ENCODE peak calls at places on chromosomes 16 and 17, in nine cellular contexts. L is amniotic stem cell; M is CD4-positive, CD25-positive, alpha-beta regulatory T cell; H is NCI-H345; C is head of caudate nucleus; Y is Calu3; X is GM04504; S is AG04450; T is posterior cingulate gyrus. W is an unnamed sample.

GRCh38 chr17:954431-955164 is 25.0 kb downstream of the NXN start:
- DNase-seq in L (no peak), M (no peak), H (no peak), C (no peak), Y (no peak), X (no peak), S (peak; percentile 82), T (peak; percentile 45), W (peak; percentile 66)

GRCh38 chr17:19800571-19800970 is 52.5 kb upstream of the ALDH3A1 start:
- DNase-seq in L (no peak), M (peak; percentile 2), H (no peak), C (no peak), Y (no peak), X (no peak), S (no peak), T (no peak), W (no peak)

GRCh38 chr16:8986111-8986510 is 22.4 kb upstream of the USP7 start:
- DNase-seq in L (no peak), M (no peak), H (no peak), C (no peak), Y (no peak), X (no peak), S (no peak), T (peak; percentile 66), W (no peak)

GRCh38 chr16:79283578-79283977 is 317.0 kb downstream of the MAF start:
- DNase-seq in L (no peak), M (peak; percentile 63), H (no peak), C (no peak), Y (no peak), X (no peak), S (no peak), T (no peak), W (no peak)

GRCh38 chr17:37527249-37527851 is 37.7 kb downstream of the DUSP14 start:
- DNase-seq in L (no peak), M (peak; percentile 50), H (peak; percentile 29), C (no peak), Y (peak; percentile 74), X (peak; percentile 24), S (peak; percentile 26), T (no peak), W (no peak)

GRCh38 chr16:89924298-89924924 is 1.3 kb downstream of the TUBB3 start:
- DNase-seq in L (no peak), M (peak; percentile 45), H (peak; percentile 38), C (peak; percentile 59), Y (peak; percentile 43), X (no peak), S (no peak), T (no peak), W (no peak)

GRCh38 chr17:31452561-31453110 is 61.2 kb downstream of the RAB11FIP4 start:
- DNase-seq in L (no peak), M (no peak), H (no peak), C (no peak), Y (no peak), X (no peak), S (no peak), T (peak; percentile 82), W (no peak)

GRCh38 chr17:31224366-31224765 is 72.7 kb downstream of the OMG start:
- DNase-seq in L (no peak), M (no peak), H (no peak), C (no peak), Y (no peak), X (no peak), S (no peak), T (no peak), W (no peak)

GRCh38 chr17:40490289-40490853 is 11.1 kb downstream of the TNS4 start:
- DNase-seq in L (no peak), M (no peak), H (peak; percentile 83), C (peak; percentile 50), Y (no peak), X (no peak), S (peak; percentile 59), T (peak; percentile 95), W (peak; percentile 89)